ENCODE peak calls at places on chromosomes 3 and 15, in five cellular contexts. Z is AG04450; S is activated naive CD4-positive, alpha-beta T cell treated with Interleukin-2 at 50 U/mL for 16 hours; O is amniotic stem cell; W is transverse colon. F is an unnamed sample.

GRCh38 chr3:174710622-174711021 is 148.5 kb upstream of the NAALADL2 start:
- DNase-seq in Z (peak; percentile 4), S (no peak), O (no peak), W (no peak), F (no peak)

GRCh38 chr15:48897144-48897814 is 19.3 kb downstream of the EID1 start:
- DNase-seq in Z (peak; percentile 48), S (no peak), O (no peak), W (no peak), F (no peak)

GRCh38 chr15:101145362-101145761 is 106.5 kb downstream of the CHSY1 start:
- DNase-seq in Z (no peak), S (no peak), O (no peak), W (no peak), F (no peak)

GRCh38 chr3:33186524-33187367 is 31.9 kb downstream of the SUSD5 start:
- DNase-seq in Z (no peak), S (no peak), O (no peak), W (no peak), F (no peak)

GRCh38 chr3:178392553-178392952 is 143.7 kb upstream of the KCNMB2 start:
- DNase-seq in Z (no peak), S (no peak), O (peak; percentile 17), W (no peak), F (no peak)

GRCh38 chr15:83206971-83207621 is 527 bp downstream of the HDGFL3 start:
- DNase-seq in Z (no peak), S (no peak), O (no peak), W (peak; percentile 19), F (no peak)

GRCh38 chr3:59049671-59050331 is at the start of gene CFAP20DC:
- DNase-seq in Z (peak; percentile 71), S (peak; percentile 88), O (peak; percentile 70), W (peak; percentile 91), F (peak; percentile 62)

GRCh38 chr15:69760890-69761568 is 308.4 kb downstream of the RPLP1 start:
- DNase-seq in Z (peak; percentile 93), S (peak; percentile 85), O (peak; percentile 96), W (peak; percentile 34), F (peak; percentile 62)

GRCh38 chr15:90419738-90420487 is 31.9 kb downstream of the IQGAP1 start:
- DNase-seq in Z (peak; percentile 59), S (peak; percentile 43), O (peak; percentile 79), W (no peak), F (peak; percentile 19)

GRCh38 chr3:127959873-127960272 is 44.8 kb downstream of the KBTBD12 start:
- DNase-seq in Z (no peak), S (no peak), O (no peak), W (peak; percentile 11), F (no peak)

GRCh38 chr3:123421353-123422174 is 27.3 kb downstream of the ADCY5 start:
- DNase-seq in Z (no peak), S (no peak), O (no peak), W (peak; percentile 50), F (no peak)

GRCh38 chr3:29283739-29284138 is 2.9 kb downstream of the RBMS3 start:
- DNase-seq in Z (no peak), S (no peak), O (no peak), W (no peak), F (no peak)

GRCh38 chr15:90210593-90210992 is 9.5 kb downstream of the SEMA4B start:
- DNase-seq in Z (no peak), S (no peak), O (no peak), W (no peak), F (no peak)

GRCh38 chr3:106126836-106127235 is 258.0 kb upstream of the CBLB start:
- DNase-seq in Z (no peak), S (no peak), O (no peak), W (no peak), F (no peak)

GRCh38 chr3:13194285-13195209 is 121.3 kb upstream of the IQSEC1 start:
- DNase-seq in Z (no peak), S (no peak), O (no peak), W (no peak), F (no peak)

GRCh38 chr15:98651581-98652220 is 3.4 kb downstream of the IGF1R start:
- DNase-seq in Z (no peak), S (no peak), O (no peak), W (no peak), F (no peak)

GRCh38 chr3:44077267-44077666 is 164.4 kb upstream of the TOPAZ1 start:
- DNase-seq in Z (no peak), S (no peak), O (no peak), W (no peak), F (no peak)

GRCh38 chr3:27415202-27415601 is 46.0 kb upstream of the NEK10 start:
- DNase-seq in Z (no peak), S (no peak), O (no peak), W (no peak), F (no peak)

GRCh38 chr15:44300567-44300966 is 12.0 kb downstream of the GOLM2 start:
- DNase-seq in Z (no peak), S (no peak), O (no peak), W (no peak), F (no peak)

GRCh38 chr15:49492151-49492550 is 69.1 kb downstream of the FGF7 start:
- DNase-seq in Z (no peak), S (no peak), O (no peak), W (no peak), F (no peak)

GRCh38 chr15:75776075-75776443 is 63.4 kb upstream of the CSPG4 start:
- DNase-seq in Z (no peak), S (no peak), O (no peak), W (no peak), F (no peak)

GRCh38 chr3:46143951-46144473 is 64.1 kb downstream of the CCR1 start:
- DNase-seq in Z (no peak), S (no peak), O (no peak), W (no peak), F (no peak)

GRCh38 chr15:44662478-44663409 is 718 bp downstream of the SPG11 start:
- DNase-seq in Z (no peak), S (peak; percentile 84), O (peak; percentile 38), W (peak; percentile 87), F (peak; percentile 61)

GRCh38 chr3:23479615-23480323 is 276.6 kb downstream of the UBE2E2 start:
- DNase-seq in Z (no peak), S (no peak), O (no peak), W (no peak), F (no peak)

GRCh38 chr3:23444386-23444785 is 241.3 kb downstream of the UBE2E2 start:
- DNase-seq in Z (no peak), S (no peak), O (no peak), W (no peak), F (no peak)

GRCh38 chr3:188881954-188882641 is 289.7 kb upstream of the TPRG1 start:
- DNase-seq in Z (peak; percentile 66), S (no peak), O (peak; percentile 36), W (no peak), F (no peak)

GRCh38 chr3:113556556-113557335 is 24.4 kb downstream of the SIDT1 start:
- DNase-seq in Z (no peak), S (no peak), O (no peak), W (peak; percentile 45), F (no peak)

GRCh38 chr3:151926956-151927355 is 53.5 kb downstream of the SUCNR1 start:
- DNase-seq in Z (peak; percentile 18), S (no peak), O (peak; percentile 26), W (no peak), F (no peak)

GRCh38 chr3:114083112-114083511 is 26.6 kb downstream of the QTRT2 start:
- DNase-seq in Z (no peak), S (no peak), O (no peak), W (no peak), F (no peak)

GRCh38 chr3:37753428-37753827 is 108.3 kb upstream of the CTDSPL start:
- DNase-seq in Z (no peak), S (no peak), O (no peak), W (no peak), F (no peak)

GRCh38 chr3:12992629-12993021 is 80.6 kb downstream of the IQSEC1 start:
- DNase-seq in Z (no peak), S (no peak), O (no peak), W (peak; percentile 8), F (no peak)

GRCh38 chr15:52247032-52247431 is 48.6 kb downstream of the MYO5C start:
- DNase-seq in Z (peak; percentile 24), S (no peak), O (no peak), W (no peak), F (no peak)

GRCh38 chr15:36951747-36952247 is 148.6 kb downstream of the MEIS2 start:
- DNase-seq in Z (no peak), S (no peak), O (no peak), W (no peak), F (no peak)

F was measured in GM12878.